ENCODE peak calls at places on chromosomes 11 and 22, in five cellular contexts. H is neural progenitor cell, U is cardiac fibroblast, P is pancreas, M is astrocyte of the spinal cord. W is an unnamed sample.

GRCh38 chr22:29816539-29816938 is 21.5 kb downstream of the ASCC2 start:
- DNase-seq in H (no peak), U (peak), P (no peak), M (no peak), W (no peak)

GRCh38 chr11:67420646-67421420 is 5.4 kb downstream of the CARNS1 start:
- DNase-seq in H (peak), U (peak), P (peak), M (peak), W (peak)

GRCh38 chr11:75145972-75146519 is 4.9 kb upstream of the SLCO2B1 start:
- DNase-seq in H (no peak), U (no peak), P (no peak), M (no peak), W (no peak)

GRCh38 chr22:44311855-44312170 is 938 bp downstream of the SHISAL1 start:
- DNase-seq in H (no peak), U (peak), P (no peak), M (peak), W (no peak)

GRCh38 chr11:120200677-120201076 is 10.2 kb upstream of the OAF start:
- DNase-seq in H (no peak), U (no peak), P (no peak), M (peak), W (no peak)

GRCh38 chr11:74671520-74672196 is 59.6 kb downstream of the CHRDL2 start:
- DNase-seq in H (no peak), U (peak), P (no peak), M (peak), W (no peak)

GRCh38 chr11:118088531-118088930 is 1.8 kb upstream of the SMIM35 start:
- DNase-seq in H (no peak), U (no peak), P (no peak), M (peak), W (no peak)

GRCh38 chr11:43523632-43524031 is 156.9 kb upstream of the HSD17B12 start:
- DNase-seq in H (no peak), U (no peak), P (no peak), M (no peak), W (no peak)

GRCh38 chr11:7495997-7496545 is 10.8 kb downstream of the OLFML1 start:
- DNase-seq in H (no peak), U (no peak), P (no peak), M (no peak), W (no peak)

GRCh38 chr11:8765294-8765693 is 82.7 kb downstream of the RPL27A start:
- DNase-seq in H (no peak), U (peak), P (no peak), M (peak), W (no peak)

GRCh38 chr11:1083621-1084551 is 9.2 kb downstream of the MUC2 start:
- DNase-seq in H (no peak), U (no peak), P (no peak), M (no peak), W (no peak)

GRCh38 chr11:72483412-72484186 is 49.3 kb upstream of the CLPB start:
- DNase-seq in H (no peak), U (peak), P (no peak), M (peak), W (no peak)

GRCh38 chr11:132373405-132374141 is 1003.2 kb downstream of the NTM start:
- DNase-seq in H (no peak), U (no peak), P (no peak), M (no peak), W (no peak)

DNA sequence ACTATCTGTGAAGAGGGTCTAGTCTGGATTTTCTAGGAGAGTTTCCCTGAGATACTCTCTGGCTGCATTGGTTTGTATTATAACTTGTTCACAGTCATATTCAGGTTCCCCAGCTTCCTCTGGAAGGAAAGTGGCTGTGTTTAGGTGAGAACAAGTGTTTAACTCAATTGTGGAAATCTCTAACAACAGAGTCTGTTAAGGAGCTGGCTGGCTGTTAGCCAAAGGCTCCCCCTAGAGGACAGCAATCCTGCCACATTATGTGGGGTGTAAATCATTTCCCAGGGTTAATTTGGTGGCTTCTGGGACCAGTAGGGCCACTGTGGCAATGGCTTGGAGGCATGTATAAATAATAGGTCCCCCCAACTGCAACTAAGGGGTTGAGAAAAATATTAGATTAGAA is 18.4 kb downstream of the MS4A6E start:
- DNase-seq in H (peak), U (no peak), P (peak), M (no peak), W (no peak)
- TF ChIP-seq CTCF in H (peak), U (no peak), P (no peak), M (no peak), W (peak)

GRCh38 chr11:17544181-17544622 is at the start of gene USH1C:
- DNase-seq in H (peak), U (no peak), P (peak), M (no peak), W (no peak)
- H3K4me3 ChIP-seq in H (peak), U (no peak), P (peak), M (no peak), W (no peak)

DNA sequence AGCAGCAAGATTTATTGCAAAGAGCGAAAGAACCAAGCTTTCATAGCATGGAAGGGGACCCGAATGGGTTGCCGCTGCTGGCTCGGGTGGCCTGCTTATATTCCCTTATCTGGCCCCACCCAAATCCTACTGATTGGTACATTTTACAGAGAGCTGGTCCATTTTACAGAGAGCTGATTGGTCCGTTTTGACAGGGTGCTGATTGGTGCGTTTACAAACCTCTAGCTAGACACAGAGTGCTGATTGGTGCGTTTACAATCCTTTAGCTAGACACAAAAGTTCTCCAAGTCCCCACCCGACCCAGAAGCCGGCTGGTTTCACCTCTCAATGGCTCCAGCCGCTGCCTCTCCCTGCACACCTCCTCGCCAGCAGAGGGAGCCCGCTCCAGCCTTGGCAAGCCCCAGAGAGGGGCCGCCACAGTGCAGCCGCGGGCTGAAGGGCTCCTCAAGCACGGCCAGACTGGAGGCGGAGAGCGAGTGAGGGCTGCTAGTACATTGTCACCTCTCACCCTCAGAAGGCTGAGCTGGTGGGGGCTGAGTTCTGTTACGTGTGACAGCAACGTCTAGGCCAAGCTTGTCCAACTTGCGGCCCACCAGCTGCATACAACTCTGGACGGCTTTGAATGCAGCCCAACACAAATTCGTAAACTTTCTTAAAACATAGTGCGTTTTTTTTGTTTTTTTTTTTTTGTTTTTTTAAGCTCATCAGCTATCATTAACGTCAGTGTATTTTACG is 8.7 kb downstream of the PTH start:
- DNase-seq in H (peak), U (peak), P (peak), M (no peak), W (no peak)
- TF ChIP-seq CTCF in H (peak), U (peak), P (peak), M (peak), W (peak)

GRCh38 chr11:19775622-19776021 is 63.0 kb downstream of the NAV2 start:
- DNase-seq in H (no peak), U (no peak), P (no peak), M (no peak), W (no peak)

GRCh38 chr11:19777342-19778102 is 64.9 kb downstream of the NAV2 start:
- DNase-seq in H (peak), U (peak), P (peak), M (peak), W (no peak)

GRCh38 chr11:19774329-19774728 is 61.7 kb downstream of the NAV2 start:
- DNase-seq in H (no peak), U (no peak), P (no peak), M (no peak), W (no peak)

GRCh38 chr11:19774817-19775600 is 62.4 kb downstream of the NAV2 start:
- DNase-seq in H (no peak), U (no peak), P (no peak), M (no peak), W (no peak)

GRCh38 chr11:19777032-19777341 is 64.3 kb downstream of the NAV2 start:
- DNase-seq in H (peak), U (peak), P (peak), M (no peak), W (no peak)
- H3K4me3 ChIP-seq in H (peak), U (peak), P (peak), M (peak), W (peak)

GRCh38 chr22:24521791-24522245 is 26.7 kb downstream of the UPB1 start:
- DNase-seq in H (peak), U (peak), P (peak), M (peak), W (peak)
- TF ChIP-seq CTCF in H (peak), U (peak), P (peak), M (peak), W (peak)

GRCh38 chr11:91946397-91947090 is 278.1 kb upstream of the FAT3 start:
- DNase-seq in H (no peak), U (no peak), P (no peak), M (peak), W (no peak)

GRCh38 chr11:91952056-91952455 is 272.6 kb upstream of the FAT3 start:
- DNase-seq in H (no peak), U (no peak), P (no peak), M (no peak), W (no peak)

DNA sequence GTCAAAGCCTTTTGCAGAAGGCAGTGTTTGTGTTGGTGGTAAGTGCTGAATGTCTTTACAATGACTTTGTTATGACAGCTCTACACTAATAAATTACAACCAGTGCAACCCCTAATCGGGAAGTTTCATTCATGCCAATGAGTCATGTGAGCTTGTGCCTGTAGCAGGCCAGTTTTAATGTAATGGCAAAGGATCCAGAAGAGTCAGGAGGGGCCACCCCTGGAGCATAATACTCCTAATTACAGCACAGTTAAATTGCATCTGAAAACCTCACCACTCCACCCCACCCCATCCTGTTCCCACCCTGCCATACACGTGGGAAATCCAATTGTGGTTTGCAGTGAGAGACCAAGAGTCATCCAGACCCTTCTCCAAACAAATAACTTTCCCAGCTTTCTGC is 277.4 kb upstream of the FAT3 start:
- DNase-seq in H (no peak), U (peak), P (no peak), M (peak), W (peak)
- H3K4me3 ChIP-seq in H (no peak), U (no peak), P (no peak), M (no peak), W (no peak)

GRCh38 chr11:60701509-60701818 is 2.1 kb downstream of the MS4A8 start:
- DNase-seq in H (no peak), U (no peak), P (no peak), M (no peak), W (no peak)
- TF ChIP-seq CTCF in H (no peak), U (no peak), P (no peak), M (no peak), W (no peak)

GRCh38 chr22:38784035-38784434 is 9.9 kb downstream of the DNAL4 start:
- DNase-seq in H (no peak), U (no peak), P (no peak), M (no peak), W (no peak)

GRCh38 chr22:38788417-38788816 is 5.5 kb downstream of the DNAL4 start:
- DNase-seq in H (no peak), U (peak), P (peak), M (peak), W (peak)

GRCh38 chr22:38788016-38788415 is 5.9 kb downstream of the DNAL4 start:
- DNase-seq in H (no peak), U (peak), P (no peak), M (peak), W (no peak)

GRCh38 chr22:38788846-38789245 is 5.1 kb downstream of the DNAL4 start:
- DNase-seq in H (no peak), U (no peak), P (no peak), M (no peak), W (no peak)

DNA sequence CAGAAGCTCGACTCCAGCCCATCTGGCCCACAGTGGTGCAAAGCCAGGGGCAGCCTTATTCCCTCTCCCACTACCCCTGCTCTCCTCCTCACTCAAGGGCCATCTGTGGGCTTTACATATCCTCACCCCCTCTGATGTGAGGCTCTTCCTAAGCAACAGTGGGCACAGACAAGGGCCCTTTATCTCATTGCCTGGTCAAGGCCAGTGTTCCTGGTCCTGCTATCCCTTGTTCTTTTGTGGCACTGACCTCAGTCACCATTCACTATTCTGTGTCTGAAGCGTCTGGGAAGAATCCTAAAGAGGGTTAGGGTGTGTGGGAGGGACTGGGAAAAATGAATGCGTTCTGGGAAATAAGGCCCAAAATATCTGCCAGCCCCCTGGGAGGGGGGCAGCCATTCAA is 7.3 kb downstream of the DNAL4 start:
- DNase-seq in H (no peak), U (no peak), P (no peak), M (no peak), W (no peak)
- H3K4me3 ChIP-seq in H (no peak), U (no peak), P (no peak), M (no peak), W (no peak)

GRCh38 chr11:2106583-2107209 is 32.5 kb downstream of the IGF2 start:
- DNase-seq in H (no peak), U (no peak), P (no peak), M (no peak), W (no peak)
- TF ChIP-seq CTCF in H (no peak), U (no peak), P (no peak), M (no peak), W (no peak)

DNA sequence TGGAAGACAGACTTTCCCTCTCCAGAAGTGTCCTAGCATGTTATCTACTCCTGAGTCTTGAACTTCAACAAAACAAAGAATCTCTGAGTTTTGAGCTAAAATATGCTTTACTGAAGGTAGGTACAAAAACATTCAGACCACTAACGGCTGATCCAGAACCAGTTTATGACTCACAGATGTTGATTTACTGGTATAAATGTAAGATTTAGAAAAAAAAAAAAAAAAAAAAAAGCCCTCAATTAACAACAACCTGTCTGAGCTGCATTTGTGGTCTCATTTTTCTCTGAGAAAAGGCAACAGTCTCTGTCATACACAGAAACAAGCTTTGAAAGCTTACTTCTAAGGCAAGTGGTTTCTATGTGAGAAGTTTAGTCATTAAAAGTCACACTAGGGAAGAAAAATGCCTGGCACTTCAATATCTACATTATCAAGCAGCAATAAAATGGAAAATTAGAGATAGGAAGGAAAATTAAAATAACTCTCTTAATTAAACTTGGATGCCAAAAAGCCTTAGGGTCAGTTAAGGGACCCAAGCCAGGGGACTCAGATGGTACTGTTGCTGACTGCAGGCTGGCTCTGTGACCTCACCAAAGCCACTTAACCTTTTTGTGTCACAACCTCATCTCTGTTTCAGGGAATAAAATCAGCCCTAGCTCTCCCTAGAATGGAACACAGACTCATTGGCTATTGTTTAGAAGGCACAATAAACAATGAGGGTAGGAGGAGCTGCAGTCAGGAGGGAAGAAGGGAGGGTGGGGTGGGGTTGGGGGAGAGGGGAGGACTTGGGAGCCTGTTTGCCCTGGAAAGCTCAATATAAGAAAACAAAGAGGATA is 61.7 kb downstream of the ETS1 start:
- DNase-seq in H (peak), U (no peak), P (no peak), M (peak), W (no peak)
- H3K4me3 ChIP-seq in H (no peak), U (no peak), P (no peak), M (no peak), W (no peak)

W was measured in retinal pigment epithelial cell.